ENCODE peak calls at places on chromosomes 16 and 17, in four cellular contexts. D, E, W and T are unnamed samples.

GRCh38 chr17:30170415-30170987 is 53.9 kb downstream of the NSRP1 start:
- DNase-seq in D (no peak), E (no peak), W (no peak), T (no peak)

GRCh38 chr17:35372846-35373531 is 432 bp downstream of the SLFN11 start:
- DNase-seq in D (no peak), E (peak), W (no peak), T (no peak)

GRCh38 chr17:15742051-15742795 is 10.1 kb downstream of the TBC1D26 start:
- DNase-seq in D (no peak), E (no peak), W (no peak), T (no peak)

GRCh38 chr17:1945621-1946020 is 79.5 kb downstream of the RTN4RL1 start:
- DNase-seq in D (no peak), E (no peak), W (no peak), T (no peak)

GRCh38 chr17:63832014-63832413 is 4.6 kb upstream of the FTSJ3 start:
- DNase-seq in D (no peak), E (no peak), W (no peak), T (no peak)

GRCh38 chr17:66976781-66977201 is 12.3 kb downstream of the CACNG4 start:
- DNase-seq in D (no peak), E (no peak), W (no peak), T (no peak)

GRCh38 chr17:50893183-50893993 is 27.2 kb upstream of the TOB1 start:
- DNase-seq in D (peak), E (no peak), W (peak), T (peak)

GRCh38 chr16:14958970-14959369 is 15.9 kb upstream of the PDXDC1 start:
- DNase-seq in D (no peak), E (no peak), W (no peak), T (no peak)

GRCh38 chr16:21666772-21667171 is 3.0 kb downstream of the OTOA start:
- DNase-seq in D (no peak), E (no peak), W (peak), T (no peak)

GRCh38 chr17:35889818-35890773 is 9.9 kb upstream of the CCL5 start:
- DNase-seq in D (no peak), E (peak), W (no peak), T (peak)

GRCh38 chr16:84444476-84444875 is 60.0 kb downstream of the MEAK7 start:
- DNase-seq in D (no peak), E (no peak), W (no peak), T (no peak)

GRCh38 chr17:82458885-82459424 is 414 bp downstream of the NARF start:
- DNase-seq in D (no peak), E (peak), W (no peak), T (no peak)

GRCh38 chr17:14871921-14872320 is 393.2 kb downstream of the PMP22 start:
- DNase-seq in D (no peak), E (no peak), W (no peak), T (no peak)

GRCh38 chr16:23705517-23705902 is 7.5 kb downstream of the ERN2 start:
- DNase-seq in D (no peak), E (no peak), W (no peak), T (no peak)

GRCh38 chr17:42276359-42276608 is at the start of gene STAT5B:
- DNase-seq in D (peak), E (peak), W (no peak), T (peak)

GRCh38 chr16:16045879-16046278 is 96.5 kb downstream of the ABCC1 start:
- DNase-seq in D (no peak), E (no peak), W (no peak), T (no peak)

GRCh38 chr17:50502643-50502990 is 5.6 kb upstream of the MYCBPAP start:
- DNase-seq in D (no peak), E (no peak), W (no peak), T (no peak)

GRCh38 chr16:53031323-53031942 is 21.3 kb downstream of the CHD9NB start:
- DNase-seq in D (no peak), E (no peak), W (no peak), T (no peak)

GRCh38 chr17:50220811-50221210 is 19.4 kb upstream of the COL1A1 start:
- DNase-seq in D (no peak), E (no peak), W (no peak), T (no peak)

GRCh38 chr16:6576646-6577045 is 756.0 kb upstream of the RBFOX1 start:
- DNase-seq in D (no peak), E (no peak), W (no peak), T (no peak)

GRCh38 chr17:82831818-82832200 is 8.0 kb downstream of the ZNF750 start:
- DNase-seq in D (no peak), E (no peak), W (no peak), T (no peak)

GRCh38 chr17:3318336-3318735 is 20.2 kb upstream of the OR3A1 start:
- DNase-seq in D (no peak), E (no peak), W (no peak), T (peak)

GRCh38 chr17:75565066-75565465 is 22.5 kb upstream of the MYO15B start:
- DNase-seq in D (no peak), E (no peak), W (no peak), T (peak)

GRCh38 chr16:30604316-30604947 is 5.8 kb downstream of the ZNF689 start:
- DNase-seq in D (no peak), E (no peak), W (no peak), T (no peak)

GRCh38 chr16:31713945-31714898 is 159.4 kb upstream of the ZNF267 start:
- DNase-seq in D (peak), E (peak), W (no peak), T (no peak)

GRCh38 chr17:48555616-48556533 is 11.0 kb upstream of the HOXB2 start:
- DNase-seq in D (peak), E (peak), W (no peak), T (peak)

GRCh38 chr16:49859139-49859947 is 3.4 kb upstream of the ZNF423 start:
- DNase-seq in D (no peak), E (peak), W (no peak), T (no peak)

GRCh38 chr16:83561876-83562275 is 245.9 kb upstream of the HSBP1 start:
- DNase-seq in D (peak), E (peak), W (peak), T (no peak)

GRCh38 chr17:30021708-30022317 is 80.4 kb downstream of the EFCAB5 start:
- DNase-seq in D (peak), E (peak), W (peak), T (peak)

GRCh38 chr17:49822829-49823228 is 25.0 kb downstream of the TAC4 start:
- DNase-seq in D (no peak), E (no peak), W (no peak), T (no peak)

GRCh38 chr17:61203765-61204164 is 195.9 kb upstream of the TBX2 start:
- DNase-seq in D (no peak), E (no peak), W (no peak), T (no peak)

GRCh38 chr17:61204456-61204855 is 195.2 kb upstream of the TBX2 start:
- DNase-seq in D (no peak), E (no peak), W (no peak), T (no peak)

GRCh38 chr17:61205406-61205805 is 194.2 kb upstream of the TBX2 start:
- DNase-seq in D (no peak), E (no peak), W (no peak), T (no peak)

GRCh38 chr17:61206922-61207321 is 192.7 kb upstream of the TBX2 start:
- DNase-seq in D (no peak), E (no peak), W (no peak), T (no peak)

GRCh38 chr17:61205931-61206330 is 193.7 kb upstream of the TBX2 start:
- DNase-seq in D (no peak), E (no peak), W (no peak), T (no peak)
- TF ChIP-seq MYC in D (no peak), E (no peak), W (no peak), T (no peak)

GRCh38 chr16:77683845-77684526 is 38.3 kb upstream of the NUDT7 start:
- DNase-seq in D (no peak), E (no peak), W (no peak), T (no peak)
- TF ChIP-seq JUN in D (no peak), E (no peak), W (no peak), T (no peak)

GRCh38 chr16:2841606-2842339 is 11.7 kb downstream of the ZG16B start:
- DNase-seq in D (no peak), E (no peak), W (no peak), T (no peak)

GRCh38 chr16:2843526-2843925 is 13.4 kb downstream of the ZG16B start:
- DNase-seq in D (no peak), E (no peak), W (no peak), T (no peak)

GRCh38 chr16:2840914-2841313 is 10.8 kb downstream of the ZG16B start:
- DNase-seq in D (no peak), E (no peak), W (no peak), T (no peak)

GRCh38 chr16:2839650-2840450 is 9.7 kb downstream of the ZG16B start:
- DNase-seq in D (no peak), E (no peak), W (no peak), T (no peak)

GRCh38 chr16:2842340-2843000 is 12.4 kb downstream of the ZG16B start:
- DNase-seq in D (peak), E (no peak), W (no peak), T (no peak)
- TF ChIP-seq MYC in D (no peak), E (no peak), W (no peak), T (no peak)

DNA sequence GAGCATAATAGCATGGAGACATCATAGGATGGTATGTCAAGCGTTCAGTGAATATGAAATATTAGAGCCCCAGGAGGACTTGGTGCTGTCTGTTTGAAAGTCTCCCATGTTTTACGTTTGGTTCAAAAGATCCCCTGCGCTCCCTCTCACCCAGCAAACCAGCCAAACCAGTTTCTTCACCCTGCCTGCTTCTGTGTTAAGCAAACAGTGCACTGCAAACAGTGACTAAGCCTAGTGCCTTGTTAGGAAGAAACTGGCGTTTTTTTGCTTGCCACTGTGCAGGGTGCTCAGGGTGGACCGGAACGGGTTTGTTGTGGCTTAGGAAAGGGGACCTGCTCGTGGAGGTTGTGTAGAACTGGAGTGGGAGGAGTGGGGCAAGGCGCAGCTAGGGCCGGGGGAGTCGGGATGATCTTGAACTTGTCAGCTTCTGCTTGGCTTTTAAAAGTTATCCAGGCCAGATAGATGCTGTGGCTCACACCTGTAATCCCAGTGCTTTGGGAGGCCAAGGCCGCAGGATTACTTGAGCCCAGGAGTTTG is 7.7 kb downstream of the CDH1 start:
- DNase-seq in D (no peak), E (no peak), W (peak), T (peak)
- TF ChIP-seq JUN in D (no peak), E (no peak), W (peak), T (peak)

GRCh38 chr17:32930512-32930911 is 2.6 kb downstream of the TMEM98 start:
- DNase-seq in D (no peak), E (no peak), W (no peak), T (no peak)

GRCh38 chr17:32929588-32929987 is 1.6 kb downstream of the TMEM98 start:
- DNase-seq in D (no peak), E (no peak), W (no peak), T (no peak)

GRCh38 chr17:32929288-32929574 is 1.3 kb downstream of the TMEM98 start:
- DNase-seq in D (peak), E (no peak), W (no peak), T (no peak)

GRCh38 chr17:32933881-32934280 is 5.9 kb downstream of the TMEM98 start:
- DNase-seq in D (no peak), E (no peak), W (no peak), T (no peak)

DNA sequence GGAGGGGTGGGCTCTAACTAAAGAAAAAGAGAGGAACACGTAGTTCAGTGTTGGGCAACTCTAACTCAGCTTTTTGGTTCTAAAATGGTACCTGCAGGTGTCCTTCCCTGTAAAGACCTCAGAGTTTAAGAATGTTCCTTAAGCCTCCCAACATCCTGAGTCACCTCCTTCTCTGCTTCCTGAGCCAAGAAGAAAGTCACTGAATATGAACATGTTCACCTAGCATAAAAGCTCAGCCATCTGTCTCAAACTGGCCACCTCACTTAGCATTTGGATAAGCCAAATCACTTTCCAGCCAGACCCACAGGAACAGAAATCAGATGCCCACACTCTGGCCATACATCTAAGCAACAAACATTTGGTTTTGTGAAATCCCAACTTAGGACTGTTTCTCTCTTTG is 3.7 kb downstream of the TMEM98 start:
- DNase-seq in D (no peak), E (no peak), W (no peak), T (no peak)
- TF ChIP-seq MYC in D (no peak), E (no peak), W (no peak), T (no peak)

DNA sequence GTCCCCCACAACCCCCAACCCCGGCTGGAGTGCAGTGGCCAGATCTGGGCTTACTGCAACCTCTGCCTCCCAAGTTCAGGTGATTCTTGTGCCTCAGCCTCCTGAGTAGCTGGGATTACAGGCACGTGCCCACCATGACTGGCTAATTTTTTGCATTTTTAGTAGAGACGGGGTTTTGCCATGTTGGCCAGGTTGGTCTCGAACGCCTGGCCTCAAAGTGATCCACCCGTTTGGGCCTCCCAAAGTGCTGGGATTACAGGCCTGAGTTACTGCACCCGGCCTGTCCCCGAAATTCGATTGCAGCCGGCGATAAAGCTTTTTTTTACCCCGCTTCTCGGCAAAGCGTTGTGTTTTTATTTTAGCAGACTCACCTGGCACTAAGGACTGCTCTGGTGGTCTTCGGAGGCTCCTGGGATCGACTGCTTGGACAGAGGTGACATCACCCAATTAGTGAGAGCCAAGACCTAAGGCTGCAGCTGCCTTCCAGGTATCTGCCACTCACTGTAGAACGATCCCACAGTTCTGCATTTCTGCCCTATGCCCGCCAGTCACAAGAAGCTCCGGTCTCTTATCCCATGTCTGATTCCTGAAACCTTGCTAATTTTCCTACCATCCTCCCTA is 82.2 kb upstream of the ARL4D start:
- DNase-seq in D (peak), E (no peak), W (no peak), T (no peak)
- TF ChIP-seq JUN in D (no peak), E (no peak), W (no peak), T (no peak)

DNA sequence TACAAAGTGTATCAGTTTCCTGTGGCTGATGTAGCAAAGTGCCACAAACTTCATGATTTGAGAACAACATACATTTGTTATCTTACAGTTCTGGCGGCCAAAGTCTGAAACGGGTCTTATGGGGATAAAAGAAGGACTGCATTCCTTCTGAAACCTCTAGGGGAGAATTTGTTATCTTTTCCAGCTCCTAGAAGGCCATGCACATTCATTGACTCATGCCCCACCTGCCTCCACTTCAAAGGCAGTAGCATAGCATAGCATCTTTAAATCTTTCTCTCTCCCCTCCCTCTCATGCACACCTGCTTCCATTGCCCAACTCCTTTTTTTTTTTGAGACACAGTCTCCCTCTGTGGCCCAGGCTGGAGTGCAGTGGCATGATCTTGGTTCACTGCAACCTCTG is 190.7 kb upstream of the DYNLRB2 start:
- DNase-seq in D (no peak), E (no peak), W (no peak), T (no peak)
- TF ChIP-seq MYC in D (no peak), E (no peak), W (no peak), T (no peak)

GRCh38 chr17:78923660-78924453 is 1.3 kb downstream of the TIMP2 start:
- DNase-seq in D (peak), E (peak), W (no peak), T (peak)

GRCh38 chr17:78925234-78925633 is at the start of gene TIMP2:
- DNase-seq in D (peak), E (peak), W (peak), T (peak)

GRCh38 chr17:78921437-78921971 is 3.7 kb downstream of the TIMP2 start:
- DNase-seq in D (peak), E (no peak), W (no peak), T (no peak)

GRCh38 chr17:78924481-78925151 is 571 bp downstream of the TIMP2 start:
- DNase-seq in D (no peak), E (no peak), W (no peak), T (no peak)

GRCh38 chr17:78922876-78923498 is 2.2 kb downstream of the TIMP2 start:
- DNase-seq in D (no peak), E (no peak), W (no peak), T (no peak)
- TF ChIP-seq JUN in D (no peak), E (no peak), W (no peak), T (no peak)

DNA sequence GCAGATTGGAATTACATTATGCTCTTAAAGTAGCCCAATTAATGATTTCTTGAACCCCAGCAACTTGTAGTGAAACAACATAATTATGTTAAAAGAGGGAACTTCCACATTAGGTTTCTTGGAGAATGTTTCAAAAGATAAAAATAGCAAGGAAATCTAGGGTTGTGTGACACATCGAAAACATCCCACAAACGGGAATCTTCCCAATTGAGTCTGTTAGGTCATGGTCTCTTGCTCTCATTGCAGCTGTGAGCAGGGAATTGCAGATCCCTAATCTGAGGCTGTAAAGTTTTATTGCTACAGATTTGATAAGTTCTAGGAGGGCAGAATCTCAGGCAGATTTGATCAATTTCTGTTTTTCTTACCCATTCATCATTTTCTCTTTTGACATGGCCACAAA is 6.7 kb upstream of the LPO start:
- DNase-seq in D (no peak), E (no peak), W (no peak), T (no peak)
- TF ChIP-seq MYC in D (no peak), E (no peak), W (no peak), T (no peak)